ENCODE peak calls at places on chromosome 16, in five cellular contexts. B is NCI-H1436; Q is stimulated activated CD4-positive, alpha-beta T cell treated with anti-CD3 and anti-CD28 coated beads, Interleukin-2, amount 100 ng/mL, for 48 hours; Y is HAP-1; P is aorta. A is an unnamed sample.

GRCh38 chr16:31072540-31073072 is 1.4 kb downstream of the ZNF668 start:
- DNase-seq in B (no peak), Y (no peak), P (no peak), Q (no peak), A (peak)

GRCh38 chr16:81378049-81378448 is 63.3 kb downstream of the GAN start:
- DNase-seq in Q (no peak), B (no peak), P (no peak), Y (no peak), A (no peak)

GRCh38 chr16:67415872-67416793 is at the start of gene ZDHHC1:
- DNase-seq in B (peak), P (peak), Y (peak), Q (peak), A (peak)

GRCh38 chr16:66240088-66240487 is 126.4 kb upstream of the CDH5 start:
- DNase-seq in B (no peak), Q (no peak), Y (no peak), P (no peak), A (no peak)

GRCh38 chr16:74667215-74667765 is 613 bp upstream of the RFWD3 start:
- DNase-seq in P (peak), Q (peak), B (peak), Y (peak), A (peak)

GRCh38 chr16:47750371-47750770 is 289.2 kb downstream of the PHKB start:
- DNase-seq in P (no peak), B (no peak), Y (no peak), Q (no peak), A (no peak)

GRCh38 chr16:86733526-86734254 is 155.3 kb downstream of the FOXL1 start:
- DNase-seq in Q (no peak), P (no peak), B (no peak), Y (no peak), A (no peak)

GRCh38 chr16:49936791-49937190 is 80.9 kb upstream of the ZNF423 start:
- DNase-seq in Y (no peak), Q (no peak), P (no peak), B (no peak), A (no peak)

GRCh38 chr16:67404740-67405226 is 11.5 kb upstream of the TPPP3 start:
- DNase-seq in B (no peak), Q (no peak), P (no peak), Y (no peak), A (peak)

GRCh38 chr16:11386054-11386680 is 40.9 kb downstream of the RMI2 start:
- DNase-seq in Q (no peak), B (no peak), P (no peak), Y (no peak), A (no peak)

GRCh38 chr16:84614075-84614474 is 3.8 kb downstream of the COTL1 start:
- DNase-seq in B (no peak), Y (no peak), Q (no peak), P (no peak), A (no peak)